ENCODE peak calls at places on chromosomes 4 and X, in nine cellular contexts. One of them, this sample, is unnamed.

GRCh38 chrX:132614297-132614696 is 125.5 kb upstream of the MBNL3 start:
- DNase-seq in NCI-H524 treated with DMSO at 0.1 percent for 48 hours: no peak
- DNase-seq in natural killer cell treated with Interleukin-12 subunit alpha and Interleukin-12 subunit beta and Interleukin-15 and Interleukin-18, amount 100 ng/mL, for 72 hours: no peak
- DNase-seq in ovary: no peak
- DNase-seq in ureter: no peak
- DNase-seq in NCI-H2081: no peak
- DNase-seq in heart right ventricle: no peak
- DNase-seq in HS-27A: no peak
- DNase-seq in HCEC 1CT: peak; percentile 18
- DNase-seq in this sample: peak; percentile 16

GRCh38 chr4:87799254-87799653 is at the start of gene IBSP:
- DNase-seq in NCI-H524 treated with DMSO at 0.1 percent for 48 hours: no peak
- DNase-seq in natural killer cell treated with Interleukin-12 subunit alpha and Interleukin-12 subunit beta and Interleukin-15 and Interleukin-18, amount 100 ng/mL, for 72 hours: no peak
- DNase-seq in ovary: no peak
- DNase-seq in ureter: no peak
- DNase-seq in NCI-H2081: no peak
- DNase-seq in heart right ventricle: no peak
- DNase-seq in HS-27A: no peak
- DNase-seq in HCEC 1CT: no peak
- DNase-seq in this sample: no peak

GRCh38 chrX:154412468-154412867 is 1.1 kb downstream of the TAFAZZIN start:
- DNase-seq in NCI-H524 treated with DMSO at 0.1 percent for 48 hours: no peak
- DNase-seq in natural killer cell treated with Interleukin-12 subunit alpha and Interleukin-12 subunit beta and Interleukin-15 and Interleukin-18, amount 100 ng/mL, for 72 hours: no peak
- DNase-seq in ovary: no peak
- DNase-seq in ureter: no peak
- DNase-seq in NCI-H2081: no peak
- DNase-seq in heart right ventricle: peak; percentile 24
- DNase-seq in HS-27A: no peak
- DNase-seq in HCEC 1CT: peak; percentile 2
- DNase-seq in this sample: no peak

GRCh38 chr4:15378055-15378454 is 49.8 kb upstream of the C1QTNF7 start:
- DNase-seq in NCI-H524 treated with DMSO at 0.1 percent for 48 hours: no peak
- DNase-seq in natural killer cell treated with Interleukin-12 subunit alpha and Interleukin-12 subunit beta and Interleukin-15 and Interleukin-18, amount 100 ng/mL, for 72 hours: no peak
- DNase-seq in ovary: no peak
- DNase-seq in ureter: no peak
- DNase-seq in NCI-H2081: no peak
- DNase-seq in heart right ventricle: no peak
- DNase-seq in HS-27A: no peak
- DNase-seq in HCEC 1CT: peak; percentile 54
- DNase-seq in this sample: no peak

GRCh38 chr4:165443276-165443675 is 64.5 kb downstream of the CPE start:
- DNase-seq in NCI-H524 treated with DMSO at 0.1 percent for 48 hours: no peak
- DNase-seq in natural killer cell treated with Interleukin-12 subunit alpha and Interleukin-12 subunit beta and Interleukin-15 and Interleukin-18, amount 100 ng/mL, for 72 hours: no peak
- DNase-seq in ovary: no peak
- DNase-seq in ureter: no peak
- DNase-seq in NCI-H2081: no peak
- DNase-seq in heart right ventricle: no peak
- DNase-seq in HS-27A: no peak
- DNase-seq in HCEC 1CT: no peak
- DNase-seq in this sample: no peak

GRCh38 chr4:25180524-25181131 is 20.4 kb upstream of the SEPSECS start:
- DNase-seq in NCI-H524 treated with DMSO at 0.1 percent for 48 hours: no peak
- DNase-seq in natural killer cell treated with Interleukin-12 subunit alpha and Interleukin-12 subunit beta and Interleukin-15 and Interleukin-18, amount 100 ng/mL, for 72 hours: no peak
- DNase-seq in ovary: no peak
- DNase-seq in ureter: no peak
- DNase-seq in NCI-H2081: peak; percentile 27
- DNase-seq in heart right ventricle: no peak
- DNase-seq in HS-27A: peak; percentile 9
- DNase-seq in HCEC 1CT: peak; percentile 40
- DNase-seq in this sample: no peak

GRCh38 chr4:139223682-139224317 is 46.8 kb upstream of the ELF2 start:
- DNase-seq in NCI-H524 treated with DMSO at 0.1 percent for 48 hours: no peak
- DNase-seq in natural killer cell treated with Interleukin-12 subunit alpha and Interleukin-12 subunit beta and Interleukin-15 and Interleukin-18, amount 100 ng/mL, for 72 hours: no peak
- DNase-seq in ovary: no peak
- DNase-seq in ureter: no peak
- DNase-seq in NCI-H2081: no peak
- DNase-seq in heart right ventricle: peak; percentile 27
- DNase-seq in HS-27A: no peak
- DNase-seq in HCEC 1CT: peak; percentile 27
- DNase-seq in this sample: no peak

GRCh38 chrX:68415289-68415688 is 18.0 kb downstream of the OPHN1 start:
- DNase-seq in NCI-H524 treated with DMSO at 0.1 percent for 48 hours: no peak
- DNase-seq in natural killer cell treated with Interleukin-12 subunit alpha and Interleukin-12 subunit beta and Interleukin-15 and Interleukin-18, amount 100 ng/mL, for 72 hours: no peak
- DNase-seq in ovary: no peak
- DNase-seq in ureter: no peak
- DNase-seq in NCI-H2081: no peak
- DNase-seq in heart right ventricle: peak; percentile 40
- DNase-seq in HS-27A: no peak
- DNase-seq in HCEC 1CT: peak; percentile 50
- DNase-seq in this sample: no peak

GRCh38 chr4:152408514-152409327 is 127.2 kb downstream of the FBXW7 start:
- DNase-seq in NCI-H524 treated with DMSO at 0.1 percent for 48 hours: no peak
- DNase-seq in natural killer cell treated with Interleukin-12 subunit alpha and Interleukin-12 subunit beta and Interleukin-15 and Interleukin-18, amount 100 ng/mL, for 72 hours: peak; percentile 63
- DNase-seq in ovary: no peak
- DNase-seq in ureter: no peak
- DNase-seq in NCI-H2081: peak; percentile 46
- DNase-seq in heart right ventricle: no peak
- DNase-seq in HS-27A: no peak
- DNase-seq in HCEC 1CT: peak; percentile 29
- DNase-seq in this sample: peak; percentile 22

GRCh38 chrX:50567636-50568035 is 97.0 kb upstream of the DGKK start:
- DNase-seq in NCI-H524 treated with DMSO at 0.1 percent for 48 hours: no peak
- DNase-seq in natural killer cell treated with Interleukin-12 subunit alpha and Interleukin-12 subunit beta and Interleukin-15 and Interleukin-18, amount 100 ng/mL, for 72 hours: no peak
- DNase-seq in ovary: no peak
- DNase-seq in ureter: no peak
- DNase-seq in NCI-H2081: no peak
- DNase-seq in heart right ventricle: no peak
- DNase-seq in HS-27A: no peak
- DNase-seq in HCEC 1CT: no peak
- DNase-seq in this sample: no peak

GRCh38 chrX:132488092-132488749 is 617 bp downstream of the MBNL3 start:
- DNase-seq in NCI-H524 treated with DMSO at 0.1 percent for 48 hours: no peak
- DNase-seq in natural killer cell treated with Interleukin-12 subunit alpha and Interleukin-12 subunit beta and Interleukin-15 and Interleukin-18, amount 100 ng/mL, for 72 hours: no peak
- DNase-seq in ovary: no peak
- DNase-seq in ureter: peak; percentile 45
- DNase-seq in NCI-H2081: no peak
- DNase-seq in heart right ventricle: no peak
- DNase-seq in HS-27A: no peak
- DNase-seq in HCEC 1CT: peak; percentile 44
- DNase-seq in this sample: no peak

GRCh38 chr4:99965674-99966350 is 15.7 kb upstream of the H2AZ1 start:
- DNase-seq in NCI-H524 treated with DMSO at 0.1 percent for 48 hours: no peak
- DNase-seq in natural killer cell treated with Interleukin-12 subunit alpha and Interleukin-12 subunit beta and Interleukin-15 and Interleukin-18, amount 100 ng/mL, for 72 hours: no peak
- DNase-seq in ovary: no peak
- DNase-seq in ureter: no peak
- DNase-seq in NCI-H2081: no peak
- DNase-seq in heart right ventricle: no peak
- DNase-seq in HS-27A: no peak
- DNase-seq in HCEC 1CT: no peak
- DNase-seq in this sample: no peak

GRCh38 chr4:147736458-147736857 is 4.6 kb downstream of the ARHGAP10 start:
- DNase-seq in NCI-H524 treated with DMSO at 0.1 percent for 48 hours: no peak
- DNase-seq in natural killer cell treated with Interleukin-12 subunit alpha and Interleukin-12 subunit beta and Interleukin-15 and Interleukin-18, amount 100 ng/mL, for 72 hours: no peak
- DNase-seq in ovary: no peak
- DNase-seq in ureter: no peak
- DNase-seq in NCI-H2081: no peak
- DNase-seq in heart right ventricle: no peak
- DNase-seq in HS-27A: peak; percentile 79
- DNase-seq in HCEC 1CT: peak; percentile 69
- DNase-seq in this sample: no peak

GRCh38 chr4:177309525-177310371 is at the start of gene NEIL3:
- DNase-seq in NCI-H524 treated with DMSO at 0.1 percent for 48 hours: peak; percentile 12
- DNase-seq in natural killer cell treated with Interleukin-12 subunit alpha and Interleukin-12 subunit beta and Interleukin-15 and Interleukin-18, amount 100 ng/mL, for 72 hours: peak; percentile 89
- DNase-seq in ovary: peak; percentile 84
- DNase-seq in ureter: peak; percentile 85
- DNase-seq in NCI-H2081: peak; percentile 92
- DNase-seq in heart right ventricle: peak; percentile 91
- DNase-seq in HS-27A: peak; percentile 46
- DNase-seq in HCEC 1CT: peak; percentile 68
- DNase-seq in this sample: peak; percentile 54

GRCh38 chrX:103716967-103717366 is 6.3 kb downstream of the TMEM31 start:
- DNase-seq in NCI-H524 treated with DMSO at 0.1 percent for 48 hours: no peak
- DNase-seq in natural killer cell treated with Interleukin-12 subunit alpha and Interleukin-12 subunit beta and Interleukin-15 and Interleukin-18, amount 100 ng/mL, for 72 hours: no peak
- DNase-seq in ovary: no peak
- DNase-seq in ureter: no peak
- DNase-seq in NCI-H2081: no peak
- DNase-seq in heart right ventricle: no peak
- DNase-seq in HS-27A: no peak
- DNase-seq in HCEC 1CT: peak; percentile 94
- DNase-seq in this sample: no peak

GRCh38 chr4:2081540-2081939 is 22.4 kb downstream of the NAT8L start:
- DNase-seq in NCI-H524 treated with DMSO at 0.1 percent for 48 hours: no peak
- DNase-seq in natural killer cell treated with Interleukin-12 subunit alpha and Interleukin-12 subunit beta and Interleukin-15 and Interleukin-18, amount 100 ng/mL, for 72 hours: no peak
- DNase-seq in ovary: no peak
- DNase-seq in ureter: no peak
- DNase-seq in NCI-H2081: no peak
- DNase-seq in heart right ventricle: no peak
- DNase-seq in HS-27A: no peak
- DNase-seq in HCEC 1CT: no peak
- DNase-seq in this sample: no peak

GRCh38 chrX:130877892-130878321 is 25.1 kb downstream of the ENOX2 start:
- DNase-seq in NCI-H524 treated with DMSO at 0.1 percent for 48 hours: no peak
- DNase-seq in natural killer cell treated with Interleukin-12 subunit alpha and Interleukin-12 subunit beta and Interleukin-15 and Interleukin-18, amount 100 ng/mL, for 72 hours: no peak
- DNase-seq in ovary: no peak
- DNase-seq in ureter: no peak
- DNase-seq in NCI-H2081: no peak
- DNase-seq in heart right ventricle: no peak
- DNase-seq in HS-27A: no peak
- DNase-seq in HCEC 1CT: no peak
- DNase-seq in this sample: no peak

This sample was measured in NCI-H510A treated with DMSO at 0.1 percent for 48 hours.